ENCODE peak calls at places on chromosomes 3 and 15, in ten cellular contexts. H, Q, R, S, Y, P, O, Z, A and U are unnamed samples. For H3K36me3 and H3K9me3, the result is how much of the 10 kb centered on the place peaks cover.

GRCh38 chr3:42600958-42601675 is 631 bp downstream of the NKTR start:
- DNase-seq in H (peak), Q (peak), R (peak), S (peak), Y (no peak), P (peak), O (peak), Z (peak), A (peak), U (peak)

GRCh38 chr15:69380100-69380725 is 33.9 kb upstream of the KIF23 start:
- DNase-seq in H (peak), Q (peak), R (no peak), S (peak), Y (no peak), P (no peak), O (no peak), Z (no peak), A (peak), U (no peak)

GRCh38 chr3:24502690-24503089 is 8.0 kb upstream of the THRB start:
- DNase-seq in H (no peak), Q (no peak), R (peak), S (no peak), Y (no peak), P (no peak), O (no peak), Z (no peak), A (peak), U (no peak)

GRCh38 chr3:195859061-195859845 is 47.5 kb upstream of the MUC4 start:
- DNase-seq in H (peak), Q (peak), R (peak), S (peak), Y (peak), P (peak), O (peak), Z (peak), A (peak), U (peak)

GRCh38 chr15:70863450-70864218 is 9.7 kb upstream of the LARP6 start:
- DNase-seq in H (no peak), Q (peak), R (peak), S (no peak), Y (no peak), P (no peak), O (no peak), Z (no peak), A (peak), U (no peak)

GRCh38 chr3:78728406-78729145 is 1039.2 kb downstream of the ROBO1 start:
- DNase-seq in H (peak), Q (peak), R (no peak), S (peak), Y (peak), P (no peak), O (peak), Z (no peak), A (no peak), U (peak)

GRCh38 chr15:73716417-73716816 is 32.2 kb downstream of the CD276 start:
- DNase-seq in H (peak), Q (no peak), R (no peak), S (no peak), Y (peak), P (no peak), O (no peak), Z (no peak), A (no peak), U (peak)

GRCh38 chr15:73364070-73364469 is 4.7 kb downstream of the HCN4 start:
- DNase-seq in H (no peak), Q (no peak), R (no peak), S (no peak), Y (no peak), P (no peak), O (no peak), Z (no peak), A (no peak), U (no peak)

GRCh38 chr15:77786956-77787355 is 154.2 kb upstream of the LINGO1 start:
- DNase-seq in H (no peak), Q (no peak), R (no peak), S (peak), Y (no peak), P (no peak), O (no peak), Z (no peak), A (no peak), U (no peak)

GRCh38 chr3:88180398-88180999 is 30.7 kb downstream of the C3orf38 start:
- DNase-seq in H (peak), Q (peak), R (peak), S (peak), Y (no peak), P (no peak), O (peak), Z (no peak), A (peak), U (no peak)

GRCh38 chr3:43490640-43491185 is 131.1 kb downstream of the ANO10 start:
- DNase-seq in H (no peak), Q (no peak), R (no peak), S (no peak), Y (no peak), P (no peak), O (no peak), Z (no peak), A (no peak), U (no peak)

GRCh38 chr3:69542265-69543079 is 156.6 kb upstream of the FRMD4B start:
- DNase-seq in H (peak), Q (peak), R (no peak), S (peak), Y (peak), P (no peak), O (peak), Z (no peak), A (no peak), U (no peak)

GRCh38 chr3:166734734-166735133 is 645.4 kb downstream of the ZBBX start:
- DNase-seq in H (no peak), Q (no peak), R (no peak), S (no peak), Y (no peak), P (no peak), O (no peak), Z (peak), A (peak), U (no peak)

GRCh38 chr15:55281517-55282227 is 7.9 kb downstream of the RAB27A start:
- DNase-seq in H (no peak), Q (no peak), R (no peak), S (no peak), Y (no peak), P (no peak), O (no peak), Z (no peak), A (no peak), U (no peak)

GRCh38 chr3:157051625-157052024 is 108.3 kb downstream of the CCNL1 start:
- DNase-seq in H (no peak), Q (no peak), R (no peak), S (no peak), Y (no peak), P (no peak), O (no peak), Z (no peak), A (no peak), U (no peak)

GRCh38 chr15:66622677-66623076 is 56.9 kb upstream of the LCTL start:
- DNase-seq in H (no peak), Q (peak), R (no peak), S (peak), Y (no peak), P (no peak), O (no peak), Z (no peak), A (no peak), U (no peak)

GRCh38 chr3:127674793-127675189 is 2.0 kb downstream of the ABTB1 start:
- DNase-seq in H (no peak), Q (no peak), R (no peak), S (no peak), Y (no peak), P (no peak), O (no peak), Z (no peak), A (no peak), U (no peak)

DNA sequence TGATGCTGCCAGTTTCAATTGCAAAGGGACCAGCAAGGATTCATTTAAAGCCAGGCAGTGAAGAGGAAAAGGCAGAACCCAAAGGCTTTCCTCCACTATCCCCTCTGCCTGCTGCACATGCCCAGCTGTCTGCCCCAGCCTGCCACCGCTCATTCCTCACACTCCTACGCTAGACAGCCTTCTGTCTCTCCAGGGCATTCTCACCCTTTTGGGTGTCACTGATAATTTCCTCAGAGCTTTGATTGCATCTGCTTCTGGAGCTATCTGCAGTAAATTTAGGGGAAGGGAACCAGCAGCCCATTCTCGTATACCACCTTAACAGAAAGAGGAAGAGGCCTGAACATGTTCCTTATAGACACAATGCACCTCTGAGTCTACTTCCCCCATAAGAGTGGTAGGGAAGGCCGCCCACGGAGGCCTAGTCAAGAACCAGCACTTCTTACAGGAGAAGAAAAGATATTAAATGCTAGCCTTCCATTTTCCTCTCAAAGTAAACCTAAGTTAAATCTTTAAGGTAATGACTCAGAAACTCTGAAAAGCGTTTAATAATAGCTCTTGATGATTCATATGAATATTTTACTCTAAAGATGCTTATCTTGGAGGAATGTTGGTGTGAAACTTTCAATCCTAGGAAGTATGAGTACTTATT is 20.9 kb downstream of the NUDT16 start:
- DNase-seq in H (no peak), Q (no peak), R (peak), S (no peak), Y (no peak), P (no peak), O (no peak), Z (no peak), A (peak), U (no peak)
- H3K36me3 ChIP-seq in H (under half), Q (under half), R (under half), S (under half), Y (under half), P (under half), O (under half), Z (under half), A (under half), U (under half)

GRCh38 chr15:58795825-58796224 is 24.7 kb downstream of the MINDY2 start:
- DNase-seq in H (no peak), Q (no peak), R (no peak), S (no peak), Y (no peak), P (no peak), O (no peak), Z (no peak), A (no peak), U (no peak)
- H3K27ac ChIP-seq in H (peak), Q (no peak), R (no peak), S (no peak), Y (no peak), P (no peak), O (no peak), Z (no peak), A (no peak), U (no peak)

DNA sequence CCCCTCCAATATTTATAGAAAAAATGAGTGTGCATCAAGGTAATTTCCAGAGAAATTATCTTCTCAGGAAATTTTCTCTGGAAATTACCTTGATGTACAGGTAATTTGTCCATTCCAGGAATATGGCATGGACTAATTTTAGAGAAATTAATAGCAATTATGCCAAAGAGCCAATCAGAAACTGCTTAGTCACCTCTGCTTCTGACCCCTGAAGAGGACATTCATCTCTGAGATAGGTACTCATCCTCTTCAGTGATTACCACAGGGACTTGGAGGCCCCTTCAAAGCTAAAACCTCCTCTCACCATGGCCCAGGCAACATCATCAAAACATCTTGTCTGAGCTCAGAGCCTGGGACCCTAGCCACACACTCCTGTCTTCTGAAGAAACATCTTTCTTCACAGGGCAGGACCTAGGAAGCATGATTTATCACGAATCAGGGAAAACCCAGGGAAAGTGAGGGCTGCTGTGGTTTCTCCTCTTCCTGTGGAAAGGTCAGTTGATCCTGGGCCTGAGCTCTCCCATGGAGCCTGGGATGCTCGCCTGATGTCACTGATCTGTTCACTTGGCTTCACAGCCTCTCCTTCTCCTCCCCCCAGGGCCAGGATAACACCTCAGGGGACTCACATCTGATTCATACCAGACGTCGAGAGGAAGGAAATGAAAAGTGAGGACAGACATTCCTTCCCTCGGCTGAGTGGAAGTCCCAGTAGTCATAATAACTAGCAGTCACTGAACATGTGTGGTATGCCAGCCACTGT is 210.5 kb downstream of the DTWD1 start:
- DNase-seq in H (no peak), Q (peak), R (peak), S (no peak), Y (no peak), P (no peak), O (no peak), Z (peak), A (peak), U (no peak)
- H3K9me3 ChIP-seq in H (under half), Q (under half), R (under half), S (under half), Y (under half), P (under half), O (under half), Z (under half), A (under half), U (under half)

GRCh38 chr3:179336345-179336929 is 11.1 kb upstream of the MFN1 start:
- DNase-seq in H (no peak), Q (no peak), R (no peak), S (no peak), Y (no peak), P (no peak), O (no peak), Z (peak), A (no peak), U (no peak)

GRCh38 chr3:179330438-179330837 is 7.6 kb downstream of the ZNF639 start:
- DNase-seq in H (no peak), Q (peak), R (no peak), S (no peak), Y (no peak), P (no peak), O (no peak), Z (no peak), A (no peak), U (no peak)

GRCh38 chr3:179333084-179333483 is 10.3 kb downstream of the ZNF639 start:
- DNase-seq in H (no peak), Q (no peak), R (no peak), S (no peak), Y (no peak), P (no peak), O (no peak), Z (no peak), A (no peak), U (no peak)

DNA sequence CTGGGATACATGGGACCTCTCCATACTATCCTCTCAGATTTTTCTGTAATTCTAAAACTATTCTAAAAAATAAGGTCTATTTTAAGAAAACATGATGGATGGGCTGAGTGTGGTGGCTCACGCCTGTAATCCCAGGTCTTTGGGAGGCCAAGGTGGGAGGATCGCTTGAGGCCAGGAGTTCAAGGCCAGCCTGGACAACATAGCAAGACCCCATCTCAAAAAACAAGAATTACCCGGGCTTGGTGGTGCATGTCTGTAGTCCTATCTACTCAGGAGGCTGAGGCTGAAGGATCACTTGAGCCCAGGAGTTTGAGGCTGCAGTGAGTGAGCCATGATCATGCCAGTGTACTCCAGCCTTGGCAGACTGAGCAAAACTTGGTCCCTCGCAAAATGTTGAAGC is 9.4 kb downstream of the ZNF639 start:
- DNase-seq in H (no peak), Q (no peak), R (no peak), S (no peak), Y (no peak), P (no peak), O (no peak), Z (no peak), A (no peak), U (no peak)
- H3K36me3 ChIP-seq in H (half or more), Q (under half), R (under half), S (under half), Y (under half), P (half or more), O (half or more), Z (under half), A (half or more), U (under half)

GRCh38 chr3:190361791-190362190 is 26.2 kb upstream of the CLDN16 start:
- DNase-seq in H (no peak), Q (no peak), R (no peak), S (no peak), Y (no peak), P (no peak), O (no peak), Z (no peak), A (no peak), U (no peak)
- H3K27ac ChIP-seq in H (no peak), Q (no peak), R (no peak), S (no peak), Y (no peak), P (no peak), O (no peak), Z (no peak), A (no peak), U (no peak)

GRCh38 chr3:121821421-121822199 is 13.2 kb downstream of the IQCB1 start:
- DNase-seq in H (no peak), Q (peak), R (no peak), S (no peak), Y (no peak), P (no peak), O (no peak), Z (no peak), A (no peak), U (no peak)

GRCh38 chr3:121817753-121818152 is 17.1 kb downstream of the IQCB1 start:
- DNase-seq in H (no peak), Q (no peak), R (no peak), S (no peak), Y (no peak), P (no peak), O (no peak), Z (no peak), A (no peak), U (no peak)

GRCh38 chr3:121818578-121818977 is 16.3 kb downstream of the IQCB1 start:
- DNase-seq in H (no peak), Q (no peak), R (no peak), S (no peak), Y (no peak), P (no peak), O (no peak), Z (no peak), A (no peak), U (no peak)

GRCh38 chr3:121819236-121819635 is 15.6 kb downstream of the IQCB1 start:
- DNase-seq in H (no peak), Q (no peak), R (no peak), S (no peak), Y (no peak), P (no peak), O (no peak), Z (no peak), A (no peak), U (no peak)

GRCh38 chr3:121822973-121823372 is 11.9 kb downstream of the IQCB1 start:
- DNase-seq in H (no peak), Q (no peak), R (no peak), S (no peak), Y (no peak), P (no peak), O (no peak), Z (no peak), A (no peak), U (no peak)
- H3K9me3 ChIP-seq in H (under half), Q (under half), R (under half), S (under half), Y (under half), P (under half), O (under half), Z (under half), A (under half), U (under half)

DNA sequence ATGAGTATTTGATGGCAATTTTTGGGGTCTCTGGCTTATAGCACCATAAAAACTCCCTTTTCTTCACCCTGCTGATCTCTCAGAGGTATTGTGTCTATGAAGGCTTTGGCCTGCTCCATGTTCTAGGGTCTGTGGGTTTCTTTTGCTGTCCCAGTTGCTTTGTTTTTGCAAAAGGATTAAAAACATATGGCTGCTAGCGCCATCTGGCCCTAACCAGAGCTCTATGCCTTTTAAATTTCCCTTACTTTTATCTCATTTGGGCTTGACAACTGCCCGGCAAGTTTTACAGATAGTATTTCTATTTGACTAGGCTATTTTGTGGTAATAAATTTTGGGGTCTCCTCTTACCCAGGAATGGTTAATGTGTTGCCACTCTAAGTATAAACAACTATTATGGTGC is 6.4 kb upstream of the GHRL start:
- DNase-seq in H (no peak), Q (no peak), R (no peak), S (no peak), Y (no peak), P (no peak), O (no peak), Z (no peak), A (no peak), U (no peak)
- H3K36me3 ChIP-seq in H (under half), Q (under half), R (under half), S (under half), Y (under half), P (under half), O (under half), Z (under half), A (under half), U (under half)

DNA sequence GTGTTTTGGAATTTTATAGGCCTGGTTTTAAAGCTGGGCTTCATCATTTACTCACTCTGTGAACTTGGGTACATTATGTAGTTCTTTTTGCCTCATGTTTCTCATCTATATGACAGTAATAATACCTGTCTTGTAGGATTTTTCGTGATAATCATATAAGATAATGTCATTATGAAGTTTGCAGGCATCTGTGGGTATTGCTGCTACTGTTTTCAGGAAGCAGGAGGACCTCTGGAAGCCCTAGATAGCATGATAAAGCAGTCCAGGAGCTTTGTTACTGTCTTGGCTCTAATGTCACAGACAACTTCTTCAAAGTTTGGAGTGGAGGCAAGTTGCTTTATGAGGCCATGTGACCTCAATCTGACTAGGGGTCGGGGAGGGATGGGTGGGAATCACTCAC is 145.0 kb upstream of the MEIS2 start:
- DNase-seq in H (no peak), Q (no peak), R (no peak), S (no peak), Y (no peak), P (no peak), O (no peak), Z (no peak), A (no peak), U (no peak)
- H3K27ac ChIP-seq in H (no peak), Q (no peak), R (no peak), S (no peak), Y (no peak), P (no peak), O (no peak), Z (no peak), A (no peak), U (no peak)

GRCh38 chr3:31652296-31652695 is 119.6 kb downstream of the STT3B start:
- DNase-seq in H (no peak), Q (no peak), R (no peak), S (no peak), Y (no peak), P (no peak), O (no peak), Z (no peak), A (no peak), U (no peak)
- H3K9me3 ChIP-seq in H (under half), Q (under half), R (under half), S (under half), Y (under half), P (under half), O (under half), Z (under half), A (under half), U (under half)